ENCODE peak calls at places on chromosomes 1 and 21, in six cellular contexts. S is kidney, V is endothelial cell of umbilical vein, Q is fibroblast of lung, M is body of pancreas, I is astrocyte. K is an unnamed sample.

GRCh38 chr1:169928438-169929209 is 34.9 kb upstream of the SCYL3 start:
- DNase-seq in S (no peak), V (peak; percentile 55), Q (peak; percentile 62), M (no peak), I (peak; percentile 47), K (no peak)

GRCh38 chr1:63537940-63538339 is 14.6 kb downstream of the EFCAB7 start:
- DNase-seq in S (no peak), V (peak; percentile 24), Q (no peak), M (no peak), I (no peak), K (no peak)

GRCh38 chr1:111798580-111798979 is 42.9 kb downstream of the DDX20 start:
- DNase-seq in S (no peak), V (no peak), Q (no peak), M (no peak), I (no peak), K (no peak)

GRCh38 chr1:6534248-6534647 is 20.1 kb downstream of the NOL9 start:
- DNase-seq in S (peak; percentile 23), V (no peak), Q (no peak), M (no peak), I (no peak), K (no peak)

GRCh38 chr1:199269241-199269640 is 630.4 kb downstream of the PTPRC start:
- DNase-seq in S (no peak), V (no peak), Q (peak; percentile 64), M (no peak), I (peak; percentile 51), K (no peak)

GRCh38 chr1:153192697-153193096 is 10.5 kb upstream of the LELP1 start:
- DNase-seq in S (no peak), V (no peak), Q (no peak), M (peak; percentile 20), I (no peak), K (no peak)

GRCh38 chr1:214581785-214582184 is 21.2 kb upstream of the CENPF start:
- DNase-seq in S (no peak), V (peak; percentile 68), Q (peak; percentile 96), M (peak; percentile 29), I (peak; percentile 93), K (peak; percentile 37)

GRCh38 chr1:59223213-59223612 is 73.7 kb upstream of the FGGY start:
- DNase-seq in S (no peak), V (no peak), Q (peak; percentile 19), M (no peak), I (peak; percentile 7), K (no peak)

GRCh38 chr21:31630062-31630711 is 29.3 kb upstream of the SOD1 start:
- DNase-seq in S (no peak), V (peak; percentile 96), Q (peak; percentile 90), M (peak; percentile 91), I (peak; percentile 88), K (peak; percentile 7)

GRCh38 chr1:224524679-224525078 is 90.1 kb upstream of the WDR26 start:
- DNase-seq in S (no peak), V (no peak), Q (peak; percentile 85), M (no peak), I (peak; percentile 81), K (no peak)

GRCh38 chr1:159953866-159954515 is at the start of gene SLAMF9:
- DNase-seq in S (no peak), V (no peak), Q (peak; percentile 59), M (no peak), I (peak; percentile 47), K (no peak)

GRCh38 chr1:24557220-24557619 is 1.3 kb downstream of the NCMAP start:
- DNase-seq in S (no peak), V (no peak), Q (no peak), M (no peak), I (no peak), K (no peak)

GRCh38 chr1:211155040-211155439 is 21.1 kb upstream of the KCNH1 start:
- DNase-seq in S (no peak), V (no peak), Q (no peak), M (no peak), I (no peak), K (no peak)

GRCh38 chr1:151984313-151984956 is 9.2 kb downstream of the S100A10 start:
- DNase-seq in S (no peak), V (no peak), Q (peak; percentile 58), M (no peak), I (peak; percentile 42), K (no peak)

GRCh38 chr1:6218380-6218779 is 12.5 kb downstream of the RNF207 start:
- DNase-seq in S (peak; percentile 43), V (no peak), Q (no peak), M (peak; percentile 53), I (no peak), K (no peak)

GRCh38 chr1:60746278-60746761 is 336.0 kb upstream of the NFIA start:
- DNase-seq in S (no peak), V (no peak), Q (no peak), M (no peak), I (no peak), K (no peak)

GRCh38 chr1:204274441-204274840 is 60.7 kb upstream of the GOLT1A start:
- DNase-seq in S (no peak), V (no peak), Q (peak; percentile 73), M (no peak), I (peak; percentile 66), K (no peak)

GRCh38 chr1:47031059-47031458 is 7.6 kb downstream of the CYP4X1 start:
- DNase-seq in S (no peak), V (peak; percentile 74), Q (peak; percentile 21), M (peak; percentile 74), I (peak; percentile 6), K (no peak)

DNA sequence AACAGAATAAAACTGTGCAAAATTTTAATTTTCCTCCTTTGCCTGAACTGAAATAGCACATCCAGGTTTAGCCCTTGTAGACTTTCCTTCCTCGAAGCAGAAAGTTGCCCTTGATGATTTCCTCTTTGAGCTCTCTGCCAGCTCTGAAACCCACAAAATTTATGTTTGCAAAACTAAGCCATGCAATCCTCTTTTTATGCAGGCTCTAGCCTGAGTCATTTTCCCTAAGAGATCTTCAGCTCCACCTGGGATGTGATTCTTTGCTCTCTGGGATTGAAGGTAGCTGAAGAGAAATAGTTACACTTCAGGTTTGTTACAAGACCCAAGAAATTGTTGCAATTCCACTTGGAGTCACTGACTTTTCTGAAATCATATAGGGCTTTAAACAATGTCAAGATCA is 1.4 kb upstream of the F3 start:
- DNase-seq in S (no peak), V (peak; percentile 10), Q (peak; percentile 69), M (no peak), I (peak; percentile 54), K (no peak)
- H3K4me3 ChIP-seq in S (peak overlapping the region; percentile 73), V (no peak overlapping the region), Q (peak overlapping the region; percentile 69), M (no peak overlapping the region), I (peak overlapping the region; percentile 61), K (peak overlapping the region; percentile 86)

GRCh38 chr1:206591236-206591635 is 21.0 kb downstream of the EIF2D start:
- DNase-seq in S (no peak), V (no peak), Q (peak; percentile 80), M (no peak), I (peak; percentile 76), K (no peak)
- H3K36me3 ChIP-seq in S (peaks cover 52% of the 10 kb centered on the region), V (peaks cover 21% of the 10 kb centered on the region), Q (peaks cover 7% of the 10 kb centered on the region), M (no peaks in the 10 kb centered on the region), I (peaks cover 29% of the 10 kb centered on the region), K (peaks cover 9% of the 10 kb centered on the region)

DNA sequence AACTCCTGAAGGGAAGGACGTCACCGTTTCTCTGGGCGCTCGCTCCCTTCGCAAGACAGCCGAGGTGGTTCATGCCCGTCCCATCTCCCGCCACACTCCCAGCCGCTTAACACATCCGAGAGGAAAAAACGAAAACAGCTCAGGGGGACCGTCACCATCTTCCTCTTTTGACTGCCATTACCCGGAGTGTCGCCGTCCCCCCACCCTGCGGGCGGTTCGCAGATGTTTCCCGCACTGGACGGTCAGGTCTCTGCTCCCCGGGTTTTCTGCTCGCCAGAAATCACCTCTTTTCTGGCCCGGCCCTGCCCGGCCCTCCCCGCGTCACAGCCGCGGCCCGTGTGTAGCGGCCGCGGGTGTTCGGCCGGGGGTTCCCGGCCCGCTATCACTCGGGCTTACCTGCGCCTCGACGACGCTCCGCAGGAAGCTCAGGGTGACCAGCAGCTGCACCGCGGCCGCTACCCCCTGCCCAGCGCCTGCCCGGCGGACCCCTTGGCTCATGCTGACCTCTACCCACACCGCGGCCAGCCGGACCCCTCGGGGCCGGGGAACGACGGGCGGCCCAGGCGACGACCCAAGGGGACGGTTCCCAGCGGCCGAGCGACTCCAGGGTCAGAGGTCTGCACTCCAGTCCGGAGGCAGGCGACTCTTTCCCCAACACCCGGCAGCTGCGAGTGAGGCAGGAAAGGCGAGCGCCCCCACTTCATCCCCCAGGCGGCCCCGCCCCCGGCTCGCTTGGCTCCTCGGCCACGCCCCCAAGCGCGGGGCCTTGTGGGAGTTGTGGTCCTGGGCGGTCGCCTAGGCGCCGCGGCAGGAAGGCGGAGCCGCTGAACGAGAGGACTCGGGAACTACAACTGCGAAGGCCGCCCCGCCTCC is at the start of gene ERO1B:
- DNase-seq in S (peak; percentile 99), V (peak; percentile 95), Q (peak; percentile 93), M (peak; percentile 98), I (peak; percentile 85), K (peak; percentile 53)
- TF ChIP-seq CTCF in S (no peak), V (no peak), Q (no peak), M (no peak), I (no peak), K (peak; percentile 9)

GRCh38 chr1:182602945-182603645 is 1.1 kb downstream of the RGS16 start:
- DNase-seq in S (no peak), V (no peak), Q (no peak), M (no peak), I (no peak), K (no peak)

GRCh38 chr1:182603646-182604127 is 502 bp downstream of the RGS16 start:
- DNase-seq in S (no peak), V (no peak), Q (peak; percentile 12), M (no peak), I (no peak), K (no peak)

GRCh38 chr1:182601926-182602325 is 2.3 kb downstream of the RGS16 start:
- DNase-seq in S (no peak), V (no peak), Q (no peak), M (no peak), I (no peak), K (no peak)

GRCh38 chr1:182604128-182604834 is at the start of gene RGS16:
- DNase-seq in S (peak; percentile 98), V (peak; percentile 66), Q (peak; percentile 78), M (peak; percentile 94), I (peak; percentile 62), K (no peak)

DNA sequence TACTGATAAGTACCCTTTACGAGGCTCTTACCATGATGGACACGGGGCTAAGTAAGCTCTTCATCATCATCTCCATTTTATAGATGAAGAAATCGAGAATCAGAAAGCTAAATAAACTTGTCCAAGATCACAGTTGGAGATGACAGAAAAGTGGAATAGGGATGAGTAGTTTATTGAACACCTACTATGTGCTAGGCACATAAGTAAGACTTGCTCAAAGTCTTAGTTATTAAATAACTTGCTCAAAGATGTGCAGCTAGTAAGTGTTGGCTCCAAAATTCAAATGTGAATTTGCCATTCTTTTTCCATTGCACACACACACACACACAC is 611 bp upstream of the RGS16 start:
- DNase-seq in S (no peak), V (no peak), Q (no peak), M (no peak), I (no peak), K (no peak)
- H3K4me3 ChIP-seq in S (peak overlapping the region; percentile 50), V (no peak overlapping the region), Q (no peak overlapping the region), M (no peak overlapping the region), I (peak overlapping the region; percentile 36), K (no peak overlapping the region)

GRCh38 chr21:46346296-46347202 is 22.6 kb downstream of the PCNT start:
- DNase-seq in S (no peak), V (no peak), Q (no peak), M (no peak), I (no peak), K (no peak)
- H3K36me3 ChIP-seq in S (peaks cover 43% of the 10 kb centered on the region), V (peaks cover 27% of the 10 kb centered on the region), Q (peaks cover 24% of the 10 kb centered on the region), M (no peaks in the 10 kb centered on the region), I (peaks cover 16% of the 10 kb centered on the region), K (peaks cover 34% of the 10 kb centered on the region)

GRCh38 chr1:94925561-94926364 is 1.1 kb downstream of the CNN3 start:
- DNase-seq in S (peak; percentile 89), V (peak; percentile 81), Q (peak; percentile 97), M (peak; percentile 77), I (peak; percentile 94), K (no peak)
- TF ChIP-seq CTCF in S (no peak), V (no peak), Q (no peak), M (peak; percentile 20), I (peak; percentile 7), K (peak; percentile 34)